ENCODE peak calls at places on chromosome 12, in nine cellular contexts. J, A, P, V, N, M, I, H and G are unnamed samples.

GRCh38 chr12:107759410-107759809 is 1.5 kb downstream of the PRDM4 start:
- DNase-seq in H (peak), V (no peak), J (no peak), A (peak), N (no peak), I (peak), P (no peak), M (no peak), G (no peak)

GRCh38 chr12:22653075-22653474 is 28.1 kb downstream of the ETNK1 start:
- DNase-seq in J (no peak), H (no peak), V (no peak), A (no peak), I (no peak), P (no peak), N (no peak), M (no peak), G (no peak)

GRCh38 chr12:49783917-49784676 is 42.7 kb downstream of the TMBIM6 start:
- DNase-seq in V (no peak), H (no peak), N (no peak), P (no peak), J (no peak), M (no peak), A (no peak), I (no peak), G (no peak)

GRCh38 chr12:89140580-89141236 is 211.6 kb downstream of the DUSP6 start:
- DNase-seq in P (peak), H (peak), I (no peak), V (no peak), A (peak), N (no peak), J (no peak), M (no peak), G (no peak)

GRCh38 chr12:117552971-117553370 is 191.5 kb upstream of the NOS1 start:
- DNase-seq in N (no peak), P (no peak), H (no peak), I (no peak), A (peak), M (no peak), J (no peak), V (no peak), G (no peak)

GRCh38 chr12:89709994-89710872 is 1.6 kb upstream of the ATP2B1 start:
- DNase-seq in P (peak), V (no peak), N (peak), A (peak), M (no peak), J (no peak), I (peak), H (peak), G (peak)

GRCh38 chr12:55019784-55020183 is at the start of gene NEUROD4:
- DNase-seq in V (no peak), M (no peak), N (peak), H (peak), J (no peak), A (peak), I (no peak), P (peak), G (peak)

GRCh38 chr12:132272706-132273105 is 56.7 kb downstream of the GALNT9 start:
- DNase-seq in H (no peak), I (no peak), M (no peak), N (no peak), A (no peak), P (no peak), V (no peak), J (no peak), G (no peak)

GRCh38 chr12:109617496-109617895 is 43.9 kb downstream of the MVK start:
- DNase-seq in J (no peak), A (no peak), P (no peak), V (no peak), H (no peak), N (no peak), I (no peak), M (no peak), G (no peak)

GRCh38 chr12:46559311-46559710 is 186.7 kb upstream of the SLC38A2 start:
- DNase-seq in N (no peak), V (no peak), H (no peak), P (no peak), M (no peak), I (no peak), A (no peak), J (no peak), G (no peak)

GRCh38 chr12:47652491-47653234 is 53.2 kb downstream of the RPAP3 start:
- DNase-seq in A (no peak), H (no peak), P (peak), J (no peak), N (peak), M (no peak), I (no peak), V (no peak), G (no peak)

GRCh38 chr12:120228291-120229070 is 27.6 kb upstream of the RPLP0 start:
- DNase-seq in V (peak), J (peak), P (peak), H (peak), M (peak), N (peak), A (peak), I (peak), G (peak)

GRCh38 chr12:90086281-90086680 is 377.6 kb upstream of the ATP2B1 start:
- DNase-seq in J (no peak), N (no peak), H (no peak), A (peak), I (no peak), V (no peak), M (no peak), P (no peak), G (no peak)

GRCh38 chr12:8709124-8709830 is 11.5 kb downstream of the RIMKLB start:
- DNase-seq in A (no peak), N (no peak), V (no peak), J (no peak), H (no peak), M (no peak), I (peak), P (no peak), G (no peak)

GRCh38 chr12:12542964-12543363 is 19.7 kb downstream of the DUSP16 start:
- DNase-seq in N (no peak), I (no peak), A (no peak), V (no peak), P (no peak), M (no peak), H (no peak), J (no peak), G (no peak)

GRCh38 chr12:53207042-53207441 is at the start of gene ITGB7:
- DNase-seq in H (no peak), M (peak), I (peak), N (no peak), V (peak), A (no peak), J (peak), P (no peak), G (no peak)

GRCh38 chr12:111180830-111181726 is 187.8 kb downstream of the PHETA1 start:
- DNase-seq in P (peak), H (no peak), V (no peak), I (peak), A (no peak), J (no peak), M (no peak), N (peak), G (no peak)

GRCh38 chr12:22160396-22161003 is 114.5 kb downstream of the CMAS start:
- DNase-seq in H (no peak), I (no peak), N (no peak), P (no peak), J (no peak), V (no peak), A (no peak), M (no peak), G (no peak)

GRCh38 chr12:20188930-20189653 is 179.2 kb upstream of the PDE3A start:
- DNase-seq in J (no peak), P (no peak), H (peak), I (no peak), M (no peak), A (no peak), N (no peak), V (no peak), G (no peak)
- TF ChIP-seq CTCF in J (no peak), P (no peak), H (no peak), I (no peak), M (no peak), A (no peak), N (no peak), V (no peak), G (no peak)

GRCh38 chr12:127562781-127563180 is 704.2 kb upstream of the TMEM132C start:
- DNase-seq in M (no peak), A (no peak), J (no peak), P (no peak), N (no peak), H (no peak), I (no peak), V (no peak), G (no peak)

GRCh38 chr12:127560041-127560478 is 706.9 kb upstream of the TMEM132C start:
- DNase-seq in J (no peak), M (no peak), N (no peak), P (no peak), I (no peak), H (no peak), A (no peak), V (no peak), G (no peak)

GRCh38 chr12:127556487-127556886 is 710.5 kb upstream of the TMEM132C start:
- DNase-seq in V (no peak), J (no peak), P (no peak), N (no peak), H (no peak), A (no peak), M (no peak), I (no peak), G (no peak)

GRCh38 chr12:127558363-127558762 is 708.6 kb upstream of the TMEM132C start:
- DNase-seq in P (no peak), H (no peak), V (no peak), N (no peak), I (no peak), M (no peak), A (no peak), J (no peak), G (no peak)

DNA sequence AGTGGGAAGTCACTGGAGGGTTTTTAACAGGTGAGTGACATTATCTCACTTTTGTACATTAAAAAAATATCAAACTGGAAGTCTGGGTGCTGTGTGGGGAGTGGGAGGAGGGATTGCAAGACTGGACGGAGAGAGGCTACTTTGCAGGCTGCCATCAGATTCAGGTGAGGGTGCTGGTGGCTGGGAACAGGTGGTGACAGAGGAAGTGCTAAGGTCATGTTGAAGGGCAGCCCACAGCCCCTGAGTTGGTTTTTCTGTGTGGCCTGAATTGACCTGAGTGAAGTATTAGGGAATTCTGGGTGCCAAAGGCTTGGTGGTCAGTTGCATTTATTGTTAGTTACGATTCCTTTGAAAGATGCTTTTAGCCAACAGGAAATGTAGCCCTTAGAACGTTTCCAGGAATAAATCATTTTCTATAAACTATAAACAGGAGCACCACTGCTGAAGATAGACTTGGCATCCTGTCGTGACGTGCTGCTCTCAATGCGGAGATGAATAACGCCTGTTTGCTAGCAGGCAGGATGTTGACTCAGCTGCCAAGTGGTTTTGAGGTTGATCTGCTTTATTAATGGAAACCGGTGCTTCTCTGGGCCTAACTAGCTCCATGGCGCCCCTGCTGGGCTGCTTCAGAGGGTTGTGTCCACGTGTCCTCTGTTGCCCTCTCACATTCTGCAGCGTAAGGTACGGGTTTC is 707.5 kb upstream of the TMEM132C start:
- DNase-seq in V (no peak), N (peak), P (peak), A (peak), H (peak), J (no peak), M (no peak), I (peak), G (no peak)
- TF ChIP-seq CTCF in V (no peak), N (no peak), P (peak), A (peak), H (peak), J (no peak), M (peak), I (no peak), G (peak)

DNA sequence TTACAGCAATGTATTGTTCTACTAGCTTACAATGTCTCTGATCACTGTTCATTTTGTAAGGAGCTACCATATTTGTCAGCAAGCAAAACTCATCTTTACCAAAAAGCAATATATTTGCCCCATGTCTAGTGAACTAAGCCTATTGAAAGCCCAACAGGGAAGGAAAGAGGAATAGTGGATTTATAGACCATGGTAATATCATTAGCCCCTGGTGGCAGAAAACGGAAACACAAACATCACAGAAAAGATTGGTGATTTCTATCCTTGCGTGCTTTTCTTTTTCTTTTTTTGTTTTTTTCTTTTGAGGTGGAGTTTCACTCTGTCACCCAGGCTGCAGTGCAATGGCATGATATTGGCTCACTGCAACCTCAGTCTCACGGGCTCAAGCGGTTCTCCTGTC is 1562.4 kb upstream of the TMEM132C start:
- DNase-seq in I (no peak), A (peak), V (no peak), J (no peak), M (no peak), P (no peak), N (no peak), H (no peak), G (no peak)
- TF ChIP-seq CTCF in I (no peak), A (peak), V (no peak), J (no peak), M (no peak), P (no peak), N (no peak), H (no peak), G (peak)

DNA sequence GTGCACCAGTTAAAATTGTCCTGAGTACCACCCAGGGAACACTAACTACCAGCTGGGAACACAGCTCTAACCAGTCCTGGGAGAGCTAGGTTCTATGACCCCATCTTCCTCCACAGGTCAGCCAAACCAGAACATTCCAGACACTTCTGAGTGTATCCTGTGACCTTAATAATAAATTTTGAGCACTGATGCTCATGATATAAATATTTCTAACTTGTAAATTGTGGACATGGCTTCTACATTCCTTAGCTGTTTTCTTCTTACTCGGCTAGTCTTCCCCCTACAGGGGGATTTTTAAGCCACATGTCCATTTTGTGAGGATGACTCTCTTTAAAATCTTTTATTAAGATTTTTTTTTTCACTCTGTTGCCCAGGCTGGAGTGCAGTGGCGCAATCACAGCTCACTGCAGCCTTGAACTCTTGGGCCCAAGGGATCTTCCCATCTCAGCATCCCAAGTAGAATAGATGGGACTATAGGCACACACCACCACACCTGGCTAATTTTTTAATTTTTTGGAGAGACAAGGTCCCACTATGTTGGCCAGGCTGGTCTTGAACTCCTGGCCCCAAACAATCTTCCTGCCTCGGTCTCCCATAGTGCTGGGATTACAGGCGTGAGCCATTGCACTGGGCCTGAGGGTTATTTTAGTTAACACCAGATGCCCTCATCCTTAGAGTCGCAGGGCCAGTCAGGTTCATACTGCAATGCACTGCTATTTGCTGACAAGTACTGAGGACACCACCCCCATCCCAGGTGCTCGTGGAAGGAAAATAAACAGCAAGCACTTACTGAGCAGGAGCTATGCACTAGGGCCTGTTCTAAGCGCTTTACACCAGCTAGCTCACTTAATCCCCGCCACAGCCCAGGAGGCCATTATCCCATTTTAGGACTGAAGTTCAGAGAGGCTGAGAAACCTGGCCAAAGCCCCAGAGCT is 142.6 kb upstream of the NCOR2 start:
- DNase-seq in P (no peak), I (no peak), H (no peak), N (peak), M (no peak), J (no peak), A (no peak), V (no peak), G (no peak)
- TF ChIP-seq CTCF in P (no peak), I (no peak), H (peak), N (peak), M (no peak), J (no peak), A (peak), V (no peak), G (peak)